ENCODE peak calls at places on chromosomes 7 and 10, in six cellular contexts. M is NAMALWA; D is dorsolateral prefrontal cortex; H is astrocyte of the spinal cord; U is DMS153; R is activated CD4-positive, alpha-beta T cell treated with anti-CD3 and anti-CD28 coated beads for 4 hours. N is an unnamed sample.

GRCh38 chr7:158858592-158859503 is 2.5 kb downstream of the DYNC2I1 start:
- DNase-seq in M (no peak), D (no peak), H (no peak), U (no peak), R (no peak), N (no peak)

GRCh38 chr10:79490400-79491081 is 21.8 kb upstream of the EIF5AL1 start:
- DNase-seq in M (no peak), D (no peak), H (peak; percentile 77), U (no peak), R (no peak), N (no peak)

GRCh38 chr10:79295593-79295992 is 51.7 kb upstream of the PPIF start:
- DNase-seq in M (no peak), D (no peak), H (no peak), U (no peak), R (no peak), N (no peak)

GRCh38 chr10:78952686-78953085 is 116.1 kb upstream of the ZMIZ1 start:
- DNase-seq in M (no peak), D (no peak), H (peak; percentile 56), U (no peak), R (no peak), N (no peak)

GRCh38 chr7:39644170-39644569 is 20.8 kb downstream of the RALA start:
- DNase-seq in M (no peak), D (no peak), H (peak; percentile 50), U (no peak), R (no peak), N (no peak)

GRCh38 chr10:1301138-1301537 is 245.0 kb downstream of the WDR37 start:
- DNase-seq in M (peak; percentile 18), D (no peak), H (no peak), U (no peak), R (no peak), N (no peak)

GRCh38 chr7:69603937-69604494 is 5.7 kb downstream of the AUTS2 start:
- DNase-seq in M (peak; percentile 70), D (no peak), H (no peak), U (no peak), R (no peak), N (no peak)

GRCh38 chr10:84499846-84500245 is 171.5 kb downstream of the CCSER2 start:
- DNase-seq in M (no peak), D (no peak), H (no peak), U (no peak), R (no peak), N (no peak)

GRCh38 chr7:96737545-96738050 is 28.0 kb upstream of the SEM1 start:
- DNase-seq in M (no peak), D (no peak), H (no peak), U (no peak), R (no peak), N (no peak)

GRCh38 chr7:7972128-7972527 is 3.5 kb downstream of the GLCCI1 start:
- DNase-seq in M (peak; percentile 83), D (no peak), H (no peak), U (no peak), R (no peak), N (peak; percentile 10)

GRCh38 chr10:127496045-127496444 is 53.1 kb upstream of the NPS start:
- DNase-seq in M (no peak), D (no peak), H (no peak), U (no peak), R (no peak), N (no peak)

GRCh38 chr7:47847207-47847606 is 101.1 kb downstream of the PKD1L1 start:
- DNase-seq in M (no peak), D (no peak), H (no peak), U (no peak), R (no peak), N (no peak)

GRCh38 chr7:116578526-116578925 is 53.7 kb downstream of the CAV1 start:
- DNase-seq in M (no peak), D (no peak), H (no peak), U (no peak), R (no peak), N (no peak)

GRCh38 chr10:83685458-83685857 is 453.9 kb upstream of the GHITM start:
- DNase-seq in M (no peak), D (no peak), H (no peak), U (no peak), R (no peak), N (no peak)

GRCh38 chr7:127251458-127252379 is 1.0 kb downstream of the GRM8 start:
- DNase-seq in M (no peak), D (peak; percentile 21), H (no peak), U (no peak), R (peak; percentile 16), N (no peak)

GRCh38 chr7:155729847-155730246 is 82.4 kb downstream of the SHH start:
- DNase-seq in M (no peak), D (no peak), H (peak; percentile 18), U (peak; percentile 70), R (no peak), N (no peak)

GRCh38 chr7:50679218-50680007 is 103.3 kb downstream of the GRB10 start:
- DNase-seq in M (peak; percentile 83), D (no peak), H (peak; percentile 45), U (peak; percentile 79), R (no peak), N (no peak)

GRCh38 chr7:46169384-46169755 is 248.3 kb upstream of the IGFBP3 start:
- DNase-seq in M (no peak), D (no peak), H (no peak), U (no peak), R (no peak), N (no peak)

GRCh38 chr7:323410-323809 is 33.4 kb downstream of the FOXL3 start:
- DNase-seq in M (no peak), D (no peak), H (no peak), U (no peak), R (no peak), N (no peak)

GRCh38 chr10:32308027-32308603 is 38.8 kb downstream of the EPC1 start:
- DNase-seq in M (no peak), D (no peak), H (no peak), U (no peak), R (no peak), N (no peak)

GRCh38 chr7:134602921-134603394 is 43.7 kb upstream of the BPGM start:
- DNase-seq in M (no peak), D (no peak), H (peak; percentile 33), U (peak; percentile 26), R (no peak), N (no peak)

GRCh38 chr10:132865236-132865635 is 77.1 kb downstream of the CFAP46 start:
- DNase-seq in M (no peak), D (no peak), H (no peak), U (no peak), R (no peak), N (no peak)

GRCh38 chr10:103336370-103336769 is 14.6 kb downstream of the PCGF6 start:
- DNase-seq in M (no peak), D (no peak), H (no peak), U (no peak), R (no peak), N (no peak)

GRCh38 chr10:77328272-77328816 is 309.3 kb downstream of the KCNMA1 start:
- DNase-seq in M (peak; percentile 6), D (no peak), H (no peak), U (no peak), R (no peak), N (no peak)

GRCh38 chr7:99083068-99083651 is 60.7 kb downstream of the SMURF1 start:
- DNase-seq in M (no peak), D (no peak), H (peak; percentile 44), U (no peak), R (no peak), N (no peak)

GRCh38 chr7:23653942-23654341 is 26.1 kb upstream of the FAM221A start:
- DNase-seq in M (no peak), D (no peak), H (no peak), U (no peak), R (no peak), N (no peak)

GRCh38 chr7:106737202-106737562 is 76.2 kb upstream of the CCDC71L start:
- DNase-seq in M (peak; percentile 60), D (no peak), H (peak; percentile 61), U (no peak), R (no peak), N (no peak)

GRCh38 chr7:50309736-50310135 is 5.2 kb downstream of the IKZF1 start:
- DNase-seq in M (peak; percentile 53), D (no peak), H (no peak), U (no peak), R (no peak), N (no peak)

GRCh38 chr10:6796231-6796630 is 216.2 kb upstream of the PRKCQ start:
- DNase-seq in M (no peak), D (no peak), H (no peak), U (no peak), R (no peak), N (no peak)

GRCh38 chr7:102323914-102324195 is 32.4 kb downstream of the SPDYE6 start:
- DNase-seq in M (no peak), D (no peak), H (no peak), U (no peak), R (no peak), N (no peak)

GRCh38 chr7:55133630-55134392 is 115.0 kb downstream of the EGFR start:
- DNase-seq in M (no peak), D (no peak), H (peak; percentile 97), U (no peak), R (no peak), N (no peak)

GRCh38 chr10:49572594-49573114 is 33.7 kb upstream of the ERCC6 start:
- DNase-seq in M (no peak), D (no peak), H (no peak), U (no peak), R (no peak), N (no peak)

GRCh38 chr7:26853788-26854393 is 10.5 kb downstream of the SKAP2 start:
- DNase-seq in M (peak; percentile 78), D (no peak), H (peak; percentile 80), U (peak; percentile 19), R (no peak), N (no peak)

GRCh38 chr7:84941936-84942335 is 244.9 kb downstream of the SEMA3D start:
- DNase-seq in M (no peak), D (no peak), H (no peak), U (no peak), R (no peak), N (no peak)

N was measured in amygdala.